ENCODE peak calls at places on chromosomes 3 and 15, in seven cellular contexts. K is transverse colon, L is activated T-cell treated with anti-CD3 and anti-CD28 coated beads for 1 hour, P is glomerular endothelial cell, N is SK-MEL-5, I is RWPE1, U is NCI-H774. S is an unnamed sample.

GRCh38 chr3:29576181-29576580 is 295.3 kb downstream of the RBMS3 start:
- DNase-seq in K (no peak), L (no peak), P (no peak), N (no peak), I (no peak), U (no peak), S (no peak)

GRCh38 chr3:134249442-134249841 is 1.2 kb downstream of the RYK start:
- DNase-seq in K (no peak), L (no peak), P (no peak), N (no peak), I (no peak), U (no peak), S (no peak)

GRCh38 chr15:92907880-92908279 is 7.8 kb downstream of the CHD2 start:
- DNase-seq in K (no peak), L (no peak), P (no peak), N (peak; percentile 90), I (no peak), U (no peak), S (no peak)

GRCh38 chr3:3196148-3196861 is 16.8 kb upstream of the CRBN start:
- DNase-seq in K (no peak), L (no peak), P (no peak), N (peak; percentile 45), I (peak; percentile 11), U (peak; percentile 2), S (no peak)

GRCh38 chr3:23740517-23741402 is 65.0 kb upstream of the UBE2E1 start:
- DNase-seq in K (peak; percentile 68), L (no peak), P (peak; percentile 60), N (no peak), I (peak; percentile 81), U (no peak), S (no peak)

GRCh38 chr15:64343222-64343621 is 12.8 kb downstream of the CSNK1G1 start:
- DNase-seq in K (no peak), L (no peak), P (no peak), N (no peak), I (no peak), U (no peak), S (no peak)

GRCh38 chr3:14141602-14142315 is 16.9 kb downstream of the TMEM43 start:
- DNase-seq in K (no peak), L (no peak), P (no peak), N (no peak), I (no peak), U (no peak), S (peak; percentile 84)

GRCh38 chr15:42102646-42103235 is 8.4 kb upstream of the PLA2G4D start:
- DNase-seq in K (no peak), L (no peak), P (no peak), N (peak; percentile 26), I (no peak), U (no peak), S (peak; percentile 93)

GRCh38 chr3:122973893-122974615 is 53.5 kb downstream of the SEMA5B start:
- DNase-seq in K (no peak), L (no peak), P (no peak), N (no peak), I (no peak), U (no peak), S (no peak)